ENCODE peak calls at places on chromosomes 7 and 10, in four cellular contexts. Q is SK-N-SH, V is IMR-90, Y is colonic mucosa. M is an unnamed sample.
A peak's percentile ranks its signal among the peaks of the same experiment; 100 is the strongest.

GRCh38 chr10:97854735-97855134 is 5.1 kb downstream of the GOLGA7B start:
- DNase-seq in Q (no peak), V (no peak), Y (no peak), M (no peak)

GRCh38 chr7:101781384-101781783 is 36.0 kb upstream of the CUX1 start:
- DNase-seq in Q (peak; percentile 50), V (no peak), Y (no peak), M (no peak)

GRCh38 chr7:88184848-88185304 is 35.0 kb downstream of the SRI start:
- DNase-seq in Q (no peak), V (peak; percentile 12), Y (no peak), M (peak; percentile 38)

GRCh38 chr7:36202347-36202896 is 49.4 kb downstream of the EEPD1 start:
- DNase-seq in Q (peak; percentile 57), V (no peak), Y (no peak), M (no peak)

GRCh38 chr10:5987747-5988146 is 10.4 kb upstream of the IL15RA start:
- DNase-seq in Q (no peak), V (no peak), Y (no peak), M (no peak)

GRCh38 chr7:2472744-2473143 is 3.5 kb downstream of the GRIFIN start:
- DNase-seq in Q (peak; percentile 23), V (no peak), Y (no peak), M (no peak)

GRCh38 chr7:14950013-14950412 is 47.5 kb upstream of the DGKB start:
- DNase-seq in Q (no peak), V (no peak), Y (no peak), M (no peak)

GRCh38 chr7:54987772-54988171 is 31.0 kb upstream of the EGFR start:
- DNase-seq in Q (no peak), V (no peak), Y (no peak), M (no peak)

GRCh38 chr7:33807779-33808482 is 97.4 kb upstream of the BMPER start:
- DNase-seq in Q (peak; percentile 48), V (peak; percentile 74), Y (peak; percentile 37), M (peak; percentile 73)

GRCh38 chr7:42739591-42739990 is 172.3 kb downstream of the C7orf25 start:
- DNase-seq in Q (no peak), V (no peak), Y (no peak), M (no peak)

GRCh38 chr7:12570148-12570528 is 382 bp upstream of the SCIN start:
- DNase-seq in Q (peak; percentile 34), V (no peak), Y (peak; percentile 43), M (no peak)

GRCh38 chr10:96984512-96985225 is 152.6 kb downstream of the LCOR start:
- DNase-seq in Q (no peak), V (no peak), Y (no peak), M (no peak)

GRCh38 chr7:85483205-85483604 is 296.3 kb upstream of the SEMA3D start:
- DNase-seq in Q (no peak), V (peak; percentile 77), Y (no peak), M (no peak)

GRCh38 chr7:131957338-131958025 is 401.1 kb upstream of the PODXL start:
- DNase-seq in Q (no peak), V (no peak), Y (no peak), M (no peak)

GRCh38 chr7:91397612-91398011 is 133.4 kb downstream of the FZD1 start:
- DNase-seq in Q (no peak), V (no peak), Y (no peak), M (no peak)

GRCh38 chr10:75404335-75405200 is 3.0 kb upstream of the ZNF503 start:
- DNase-seq in Q (peak; percentile 68), V (no peak), Y (peak; percentile 57), M (no peak)

GRCh38 chr10:75403144-75404022 is 1.8 kb upstream of the ZNF503 start:
- DNase-seq in Q (peak; percentile 71), V (no peak), Y (peak; percentile 55), M (no peak)

GRCh38 chr10:75402486-75403143 is 1.1 kb upstream of the ZNF503 start:
- DNase-seq in Q (peak; percentile 58), V (no peak), Y (peak; percentile 45), M (no peak)

GRCh38 chr10:75405201-75406143 is 3.9 kb upstream of the ZNF503 start:
- DNase-seq in Q (peak; percentile 56), V (no peak), Y (peak; percentile 40), M (no peak)

DNA sequence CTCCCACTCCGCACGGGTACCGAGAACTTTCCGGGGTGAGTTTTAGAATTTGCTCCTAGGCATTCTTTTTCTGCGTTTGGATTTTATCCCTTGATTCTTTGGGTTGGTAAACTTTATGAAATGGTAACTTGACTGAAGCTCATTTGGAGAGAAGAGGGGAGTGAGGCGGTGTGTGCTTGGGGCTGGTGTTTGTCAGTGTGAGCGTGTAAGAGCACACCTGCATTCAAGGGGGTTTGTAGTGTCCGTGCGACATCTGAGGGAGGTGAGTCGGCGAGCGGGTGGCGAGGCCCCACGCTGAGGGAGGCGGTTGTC is 2.4 kb upstream of the ZNF503 start:
- DNase-seq in Q (no peak), V (no peak), Y (no peak), M (no peak)
- H3K9ac ChIP-seq in Q (peak overlapping the region; percentile 88), V (peak overlapping the region; percentile 20), Y (peak overlapping the region; percentile 26), M (no peak overlapping the region)

DNA sequence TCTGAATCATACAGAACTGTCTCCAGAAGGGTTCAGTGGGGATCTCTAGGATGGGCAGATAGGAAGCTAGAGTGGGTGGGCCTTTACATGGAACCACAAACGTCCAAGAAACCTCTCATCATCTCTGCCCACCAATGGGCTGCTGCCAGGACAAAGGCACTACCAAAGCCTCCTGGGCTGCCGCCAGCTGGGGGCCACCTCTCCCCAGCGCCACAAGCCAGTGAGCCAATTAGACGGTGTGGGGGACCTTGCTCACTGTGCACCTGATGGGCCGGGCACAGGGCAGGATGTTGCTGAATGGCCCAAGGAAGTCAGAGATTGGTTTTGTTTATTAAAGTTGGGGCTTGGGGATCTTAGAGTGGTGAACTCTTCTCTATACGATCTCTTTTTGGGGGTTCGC is 242.1 kb downstream of the MGMT start:
- DNase-seq in Q (no peak), V (no peak), Y (no peak), M (no peak)
- H3K9ac ChIP-seq in Q (no peak overlapping the region), V (no peak overlapping the region), Y (no peak overlapping the region), M (no peak overlapping the region)

GRCh38 chr10:112793197-112793921 is 156.7 kb upstream of the TCF7L2 start:
- DNase-seq in Q (no peak), V (peak; percentile 58), Y (peak; percentile 72), M (no peak)
- H3K9ac ChIP-seq in Q (no peak overlapping the region), V (peak overlapping the region; percentile 0), Y (no peak overlapping the region), M (no peak overlapping the region)

DNA sequence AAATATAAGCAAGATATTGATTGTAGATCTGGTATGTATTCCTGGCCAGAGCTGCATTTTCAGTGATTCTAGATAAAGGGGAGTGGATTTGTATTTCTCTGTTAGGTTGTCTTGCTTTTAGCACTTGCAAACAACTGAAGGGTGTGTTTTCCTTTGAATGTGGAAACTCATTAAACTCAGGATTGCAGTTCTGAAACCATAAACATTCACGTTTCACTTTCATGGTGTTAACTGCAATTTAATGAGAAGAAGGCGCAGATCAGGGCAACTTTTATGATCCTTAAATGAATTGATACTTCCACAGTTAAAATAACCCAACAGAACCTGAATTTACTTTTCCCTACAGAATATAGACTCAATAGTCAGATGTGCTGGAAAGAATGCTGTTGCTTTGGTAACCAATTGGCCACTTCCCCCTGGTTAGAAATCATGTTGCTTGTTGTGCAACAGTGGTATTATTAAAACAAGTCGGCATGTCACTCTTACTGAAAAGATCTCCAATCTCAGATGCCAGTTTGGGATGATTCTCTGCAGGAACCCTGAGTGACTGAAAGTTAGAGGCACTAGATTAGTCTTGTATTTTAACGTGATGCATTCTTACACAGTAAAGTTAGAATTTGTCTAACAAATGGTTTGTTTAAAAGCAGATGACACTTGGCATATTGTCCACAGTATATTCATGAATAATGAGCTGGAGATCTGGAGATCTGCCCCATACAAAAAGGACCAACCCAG is 287.8 kb downstream of the TWIST1 start:
- DNase-seq in Q (peak; percentile 26), V (peak; percentile 68), Y (peak; percentile 23), M (no peak)
- H3K9ac ChIP-seq in Q (no peak overlapping the region), V (no peak overlapping the region), Y (no peak overlapping the region), M (no peak overlapping the region)

DNA sequence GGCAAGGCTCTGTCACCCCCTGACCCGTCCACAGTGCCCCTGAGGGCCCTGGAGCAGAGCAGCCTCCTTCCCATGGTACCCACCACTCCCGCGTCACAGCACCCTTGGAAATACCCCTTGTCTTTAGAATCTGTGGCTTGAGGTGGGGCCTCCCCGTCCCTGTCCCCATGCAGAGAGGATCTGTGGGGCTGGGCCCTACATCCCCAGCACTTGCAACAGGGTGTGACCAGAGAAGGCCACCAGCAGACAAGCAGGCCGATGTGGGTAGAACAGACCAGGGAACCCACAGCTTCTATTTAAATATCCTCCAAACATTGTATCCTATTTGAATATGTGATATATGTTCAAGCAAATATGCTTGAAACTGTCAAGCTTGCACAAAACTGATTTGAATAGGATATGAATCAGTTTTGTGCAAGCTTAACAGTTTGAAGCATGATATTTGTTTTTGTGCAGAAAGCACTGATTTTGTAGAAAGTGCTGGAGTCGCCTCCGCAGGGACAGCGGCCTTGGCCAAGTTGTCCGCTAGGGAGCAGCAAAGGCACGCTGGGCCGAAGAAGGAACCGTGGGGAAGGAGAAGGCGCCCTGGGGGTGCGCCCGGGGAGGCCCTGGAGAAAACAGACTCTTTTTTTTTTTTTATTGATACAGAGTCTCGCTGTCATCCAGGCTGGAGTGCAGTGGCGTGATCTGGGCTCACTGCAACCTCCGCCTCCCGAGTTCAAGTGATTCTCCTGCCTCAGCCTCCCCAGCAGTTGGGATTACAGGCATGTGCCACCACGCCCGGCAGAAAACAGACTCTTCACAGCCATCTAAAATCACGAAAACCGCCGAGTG is 2.2 kb downstream of the CFAP46 start:
- DNase-seq in Q (peak; percentile 57), V (peak; percentile 47), Y (peak; percentile 37), M (peak; percentile 88)
- H3K9ac ChIP-seq in Q (no peak overlapping the region), V (no peak overlapping the region), Y (no peak overlapping the region), M (no peak overlapping the region)

GRCh38 chr10:90930070-90930837 is 9.4 kb upstream of the ANKRD1 start:
- DNase-seq in Q (no peak), V (peak; percentile 75), Y (no peak), M (no peak)
- H3K9ac ChIP-seq in Q (peak overlapping the region; percentile 58), V (peak overlapping the region; percentile 76), Y (no peak overlapping the region), M (no peak overlapping the region)

GRCh38 chr10:61492596-61492995 is 39.4 kb upstream of the TMEM26 start:
- DNase-seq in Q (no peak), V (no peak), Y (no peak), M (no peak)
- H3K9ac ChIP-seq in Q (no peak overlapping the region), V (no peak overlapping the region), Y (no peak overlapping the region), M (no peak overlapping the region)

M was measured in Karpas-422.